ENCODE peak calls at places on chromosome 10, in four cellular contexts. T is endothelial cell of umbilical vein, Z is body of pancreas, K is GM23338. N is an unnamed sample.

GRCh38 chr10:115953203-115953602 is 319.8 kb downstream of the GFRA1 start:
- DNase-seq in T (no peak), Z (no peak), K (no peak), N (no peak)

GRCh38 chr10:24215193-24215592 is 6.3 kb downstream of the KIAA1217 start:
- DNase-seq in Z (no peak), T (no peak), K (no peak), N (no peak)

GRCh38 chr10:86209726-86210125 is 156.9 kb downstream of the GRID1 start:
- DNase-seq in T (no peak), Z (no peak), K (no peak), N (no peak)

GRCh38 chr10:77553966-77554365 is 83.6 kb downstream of the KCNMA1 start:
- DNase-seq in Z (no peak), T (no peak), K (no peak), N (no peak)

GRCh38 chr10:14329609-14330246 is 996 bp downstream of the FRMD4A start:
- DNase-seq in Z (no peak), T (no peak), K (peak; percentile 51), N (no peak)

GRCh38 chr10:72660220-72660619 is 31.7 kb upstream of the MCU start:
- DNase-seq in T (no peak), K (no peak), Z (no peak), N (no peak)

GRCh38 chr10:97648557-97649404 is 8.3 kb downstream of the PI4K2A start:
- DNase-seq in Z (no peak), K (peak; percentile 60), T (peak; percentile 89), N (peak; percentile 94)

GRCh38 chr10:77253665-77254064 is 383.9 kb downstream of the KCNMA1 start:
- DNase-seq in T (no peak), K (no peak), Z (no peak), N (no peak)

GRCh38 chr10:110841767-110842267 is 29.9 kb upstream of the PDCD4 start:
- DNase-seq in T (no peak), K (no peak), Z (no peak), N (no peak)

GRCh38 chr10:117757121-117757795 is 214.7 kb downstream of the EMX2 start:
- DNase-seq in K (no peak), T (no peak), Z (no peak), N (no peak)

GRCh38 chr10:69963835-69964710 is 88.6 kb upstream of the MACROH2A2 start:
- DNase-seq in K (no peak), Z (no peak), T (no peak), N (no peak)

GRCh38 chr10:5737352-5737751 is 52.7 kb downstream of the TASOR2 start:
- DNase-seq in T (no peak), K (peak; percentile 70), Z (no peak), N (no peak)

GRCh38 chr10:119669975-119670640 is 18.9 kb downstream of the BAG3 start:
- DNase-seq in K (no peak), Z (no peak), T (no peak), N (no peak)

GRCh38 chr10:15188629-15189028 is 20.1 kb upstream of the NMT2 start:
- DNase-seq in K (no peak), Z (no peak), T (no peak), N (no peak)

GRCh38 chr10:51659344-51659743 is 40.1 kb downstream of the CSTF2T start:
- DNase-seq in K (no peak), T (no peak), Z (no peak), N (no peak)

GRCh38 chr10:5293691-5294550 is 70.8 kb upstream of the UCN3 start:
- DNase-seq in T (peak; percentile 44), Z (peak; percentile 68), K (peak; percentile 95), N (peak; percentile 29)

GRCh38 chr10:13629116-13629515 is 42.4 kb downstream of the PRPF18 start:
- DNase-seq in K (no peak), Z (no peak), T (no peak), N (peak; percentile 42)

GRCh38 chr10:129755075-129756020 is 208.7 kb downstream of the EBF3 start:
- DNase-seq in K (no peak), Z (peak; percentile 5), T (no peak), N (no peak)

GRCh38 chr10:91220954-91221696 is 662 bp downstream of the PCGF5 start:
- DNase-seq in T (peak; percentile 41), K (peak; percentile 47), Z (peak; percentile 38), N (no peak)

GRCh38 chr10:131274133-131274880 is 37.2 kb downstream of the TCERG1L start:
- DNase-seq in Z (no peak), K (no peak), T (no peak), N (no peak)

GRCh38 chr10:91162495-91163268 is 57.8 kb upstream of the PCGF5 start:
- DNase-seq in Z (peak; percentile 80), T (peak; percentile 61), K (peak; percentile 56), N (no peak)

GRCh38 chr10:91613411-91614253 is 19.2 kb downstream of the PPP1R3C start:
- DNase-seq in Z (no peak), T (peak; percentile 88), K (no peak), N (peak; percentile 98)

GRCh38 chr10:115814542-115814941 is 458.5 kb downstream of the GFRA1 start:
- DNase-seq in T (no peak), Z (no peak), K (no peak), N (no peak)

GRCh38 chr10:62414359-62414758 is 40.2 kb downstream of the ZNF365 start:
- DNase-seq in T (no peak), Z (no peak), K (peak; percentile 37), N (no peak)

GRCh38 chr10:123883921-123884320 is 7.7 kb downstream of the CPXM2 start:
- DNase-seq in K (no peak), T (no peak), Z (no peak), N (no peak)
- H3K27me3 ChIP-seq in K (no peaks in the 10 kb centered on the region), T (no peaks in the 10 kb centered on the region), Z (no peaks in the 10 kb centered on the region), N (no peaks in the 10 kb centered on the region)

GRCh38 chr10:66538908-66539307 is 386.9 kb upstream of the LRRTM3 start:
- DNase-seq in Z (no peak), K (no peak), T (no peak), N (no peak)

GRCh38 chr10:66535418-66535817 is 390.4 kb upstream of the LRRTM3 start:
- DNase-seq in K (no peak), T (no peak), Z (no peak), N (no peak)

GRCh38 chr10:66537186-66537585 is 388.6 kb upstream of the LRRTM3 start:
- DNase-seq in Z (no peak), T (no peak), K (no peak), N (no peak)

GRCh38 chr10:66538352-66538751 is 387.5 kb upstream of the LRRTM3 start:
- DNase-seq in K (no peak), T (no peak), Z (no peak), N (no peak)
- H3K4me3 ChIP-seq in K (no peak overlapping the region), T (no peak overlapping the region), Z (no peak overlapping the region), N (no peak overlapping the region)

DNA sequence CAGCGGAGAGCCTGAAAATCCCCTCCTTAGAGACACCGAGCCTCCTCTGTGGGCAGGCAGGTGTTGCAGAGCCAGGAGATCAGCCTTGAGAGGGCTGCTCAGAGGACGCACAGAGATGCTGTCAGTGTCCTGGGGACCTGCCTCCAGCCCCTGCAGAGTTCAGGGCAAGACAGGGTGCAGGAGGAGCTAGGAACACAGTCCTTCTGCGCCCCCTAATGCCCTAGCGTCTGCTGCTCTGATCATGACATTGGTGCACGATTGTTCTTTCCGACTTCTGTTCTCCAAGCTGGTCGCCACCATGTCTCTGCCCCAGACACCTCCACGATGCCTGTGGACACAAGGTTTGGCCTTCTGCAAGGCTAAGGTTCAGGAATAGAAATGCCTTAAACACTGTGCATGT is 613.7 kb upstream of the MKI67 start:
- DNase-seq in Z (no peak), T (no peak), K (peak; percentile 61), N (no peak)
- TF ChIP-seq CTCF in Z (no peak), T (no peak), K (peak; percentile 45), N (no peak)

GRCh38 chr10:43225004-43225786 is 41.7 kb downstream of the RASGEF1A start:
- DNase-seq in T (no peak), K (no peak), Z (no peak), N (no peak)
- H3K27me3 ChIP-seq in T (peaks cover 23% of the 10 kb centered on the region), K (peaks cover 26% of the 10 kb centered on the region), Z (peaks cover 2% of the 10 kb centered on the region), N (peaks cover 36% of the 10 kb centered on the region)

DNA sequence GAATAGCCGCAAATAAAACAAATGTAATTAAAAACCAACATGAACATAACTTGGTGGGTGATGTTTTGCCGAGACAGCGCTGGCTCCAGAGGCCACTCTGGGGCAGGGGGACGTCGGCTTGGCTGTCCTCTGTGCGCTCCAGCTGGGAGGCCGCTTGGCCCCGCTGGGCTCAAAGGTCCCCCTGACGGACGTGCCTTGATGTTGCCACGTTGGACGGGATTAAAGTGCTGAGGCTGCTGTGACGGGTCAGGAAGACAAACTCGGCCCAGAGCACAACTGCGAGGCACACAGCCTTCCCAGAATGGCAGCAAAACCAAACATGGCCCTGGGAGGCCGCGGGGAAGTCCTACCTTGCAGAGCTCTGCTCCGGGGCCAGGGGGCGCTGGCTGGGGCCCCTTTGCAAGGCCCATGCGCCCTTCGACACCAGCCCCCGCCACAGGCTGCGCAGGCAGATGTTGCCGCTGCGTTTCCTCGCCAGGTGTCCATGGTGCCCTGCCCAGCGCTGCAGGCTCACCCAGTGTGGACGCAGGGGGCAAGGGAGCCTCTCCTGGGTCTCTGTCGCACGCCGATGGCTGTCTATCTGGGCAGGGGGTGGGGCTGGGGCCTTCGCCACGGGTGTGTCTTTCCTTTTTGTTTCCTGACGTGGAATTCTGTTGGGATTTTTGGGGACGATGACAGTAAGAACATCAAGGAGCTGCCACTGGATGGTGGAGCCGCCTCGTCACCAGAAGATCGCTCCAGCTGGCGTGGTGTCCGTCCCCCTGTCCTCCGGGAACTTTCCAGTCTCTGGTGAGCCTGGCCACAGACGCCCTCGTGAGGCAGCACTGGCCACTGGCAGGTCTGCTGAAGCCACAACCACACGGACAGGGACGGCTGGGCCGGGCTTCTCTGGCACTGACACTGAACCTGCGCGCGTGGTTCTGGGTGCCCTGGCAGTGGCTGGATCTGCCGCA is 99.6 kb upstream of the DIP2C start:
- DNase-seq in K (peak; percentile 85), Z (peak; percentile 69), T (peak; percentile 70), N (peak; percentile 74)
- H3K4me3 ChIP-seq in K (peak overlapping the region; percentile 41), Z (no peak overlapping the region), T (peak overlapping the region; percentile 26), N (peak overlapping the region; percentile 46)

GRCh38 chr10:132319853-132320669 is 11.9 kb upstream of the LRRC27 start:
- DNase-seq in K (no peak), Z (no peak), T (no peak), N (peak; percentile 87)
- TF ChIP-seq CTCF in K (no peak), Z (no peak), T (no peak), N (no peak)

DNA sequence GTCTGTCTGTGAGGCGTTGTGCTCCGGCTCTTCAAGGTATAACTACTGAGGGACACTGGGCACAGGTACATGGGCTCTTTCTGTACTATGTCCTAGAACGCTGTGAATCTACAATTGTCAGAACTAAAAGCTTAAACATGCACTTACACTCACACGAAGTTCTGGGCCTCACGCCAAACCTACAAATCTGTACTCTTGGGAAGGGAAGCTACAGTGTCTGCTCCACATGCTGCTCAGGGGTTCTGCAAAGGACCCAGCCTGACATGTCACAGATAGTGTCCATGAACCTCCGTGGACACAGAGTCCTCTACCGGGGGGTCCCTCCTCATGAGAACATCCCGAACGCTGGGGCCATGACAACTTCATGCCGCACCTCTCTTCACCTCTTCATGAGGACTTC is 268.7 kb downstream of the WDR37 start:
- DNase-seq in K (no peak), T (no peak), Z (no peak), N (no peak)
- H3K27me3 ChIP-seq in K (no peaks in the 10 kb centered on the region), T (no peaks in the 10 kb centered on the region), Z (no peaks in the 10 kb centered on the region), N (no peaks in the 10 kb centered on the region)